ENCODE peak calls at places on chromosomes 13 and 19, in nine cellular contexts. E is CD4-positive, alpha-beta T cell; R is cardiac fibroblast; K is body of pancreas; C is mesothelial cell of epicardium; Z is cardiac muscle cell; T is A549; D is foreskin fibroblast; L is progenitor cell of endocrine pancreas. J is an unnamed sample.

GRCh38 chr13:98144501-98145350 is 1.8 kb downstream of the FARP1 start:
- DNase-seq in C (no peak), K (peak), Z (peak), T (no peak), L (no peak), R (peak), D (peak), E (no peak), J (peak)

GRCh38 chr19:2923510-2923909 is 21.3 kb downstream of the ZNF77 start:
- DNase-seq in Z (no peak), K (peak), T (no peak), D (peak), L (no peak), E (no peak), R (peak), C (no peak), J (peak)

GRCh38 chr13:113080901-113081521 is 24.6 kb upstream of the F7 start:
- DNase-seq in E (no peak), L (no peak), Z (peak), K (no peak), R (no peak), C (no peak), D (no peak), T (no peak), J (no peak)

GRCh38 chr19:53172892-53173291 is 14.0 kb upstream of the ZNF347 start:
- DNase-seq in L (no peak), D (peak), K (no peak), E (no peak), Z (no peak), R (peak), T (no peak), C (no peak), J (no peak)

GRCh38 chr19:49328741-49329140 is 3.8 kb upstream of the SLC6A16 start:
- DNase-seq in T (no peak), R (no peak), Z (no peak), E (no peak), C (no peak), K (no peak), L (no peak), D (no peak), J (no peak)

GRCh38 chr13:84433024-84433423 is 550.8 kb upstream of the SLITRK1 start:
- DNase-seq in R (peak), E (no peak), T (no peak), Z (no peak), K (no peak), D (peak), L (no peak), C (no peak), J (peak)

GRCh38 chr13:45482571-45483173 is 17.9 kb downstream of the COG3 start:
- DNase-seq in R (peak), E (no peak), C (no peak), K (no peak), T (no peak), Z (no peak), L (no peak), D (peak), J (peak)

GRCh38 chr19:31501427-31502195 is 152.4 kb upstream of the TSHZ3 start:
- DNase-seq in K (no peak), E (no peak), C (peak), T (no peak), L (no peak), R (no peak), Z (no peak), D (no peak), J (no peak)

GRCh38 chr13:97982286-97982685 is 28.8 kb downstream of the IPO5 start:
- DNase-seq in L (no peak), K (no peak), T (no peak), R (peak), Z (no peak), E (no peak), D (no peak), C (no peak), J (no peak)

GRCh38 chr13:48531416-48532145 is 1.3 kb downstream of the RCBTB2 start:
- DNase-seq in R (no peak), D (no peak), K (no peak), C (no peak), E (no peak), Z (no peak), T (no peak), L (no peak), J (no peak)

GRCh38 chr19:31545766-31546165 is 196.5 kb upstream of the TSHZ3 start:
- DNase-seq in C (no peak), T (no peak), E (no peak), L (no peak), K (no peak), D (no peak), R (no peak), Z (no peak), J (no peak)

GRCh38 chr19:30664358-30665058 is 292.3 kb downstream of the ZNF536 start:
- DNase-seq in C (no peak), K (peak), D (peak), T (no peak), R (peak), Z (peak), L (no peak), E (no peak), J (no peak)

GRCh38 chr19:57559008-57559403 is 657 bp downstream of the ZNF550 start:
- DNase-seq in E (no peak), R (peak), K (peak), C (peak), T (peak), D (peak), Z (peak), L (no peak), J (no peak)

GRCh38 chr19:50794778-50795664 is 4.8 kb downstream of the ACP4 start:
- DNase-seq in Z (no peak), D (peak), L (no peak), R (no peak), E (no peak), C (no peak), T (no peak), K (no peak), J (no peak)

GRCh38 chr13:25686831-25687495 is 315.2 kb downstream of the ATP8A2 start:
- DNase-seq in T (no peak), E (no peak), L (no peak), Z (no peak), C (no peak), K (no peak), D (no peak), R (no peak), J (no peak)

GRCh38 chr19:19304186-19304975 is 15.9 kb downstream of the SUGP1 start:
- DNase-seq in L (no peak), K (no peak), R (peak), C (no peak), D (no peak), Z (no peak), E (no peak), T (no peak), J (no peak)

GRCh38 chr13:62320129-62320724 is 904.6 kb upstream of the PCDH20 start:
- DNase-seq in L (no peak), C (no peak), D (peak), T (peak), R (peak), E (no peak), Z (peak), K (no peak), J (peak)

GRCh38 chr13:44710576-44710975 is 134.4 kb upstream of the TSC22D1 start:
- DNase-seq in T (peak), L (no peak), E (no peak), C (no peak), K (no peak), Z (no peak), R (peak), D (peak), J (peak)

GRCh38 chr19:17872251-17873001 is 681 bp downstream of the SLC5A5 start:
- DNase-seq in R (no peak), E (peak), T (no peak), L (no peak), Z (no peak), C (no peak), D (no peak), K (no peak), J (no peak)

GRCh38 chr13:29457299-29457698 is 138.2 kb downstream of the SLC7A1 start:
- DNase-seq in E (no peak), C (no peak), L (no peak), R (peak), Z (no peak), T (no peak), D (peak), K (no peak), J (peak)

GRCh38 chr13:28819748-28820098 is 416 bp upstream of the MTUS2 start:
- DNase-seq in L (peak), Z (peak), C (peak), E (peak), K (peak), R (peak), T (peak), D (peak), J (no peak)

GRCh38 chr19:40705362-40705651 is 11.4 kb downstream of the COQ8B start:
- DNase-seq in Z (no peak), L (no peak), K (no peak), D (no peak), E (no peak), C (no peak), R (peak), T (no peak), J (no peak)

GRCh38 chr13:71525004-71525403 is 342.0 kb downstream of the DACH1 start:
- DNase-seq in K (no peak), E (no peak), C (no peak), T (no peak), L (no peak), D (peak), R (no peak), Z (no peak), J (no peak)

GRCh38 chr19:21698215-21698614 is 69.2 kb downstream of the ZNF100 start:
- DNase-seq in K (no peak), R (peak), D (peak), C (no peak), T (no peak), E (no peak), Z (peak), L (no peak), J (peak)

GRCh38 chr13:83824561-83824960 is 57.7 kb downstream of the SLITRK1 start:
- DNase-seq in D (no peak), Z (no peak), T (no peak), C (no peak), K (no peak), R (no peak), L (no peak), E (no peak), J (no peak)

GRCh38 chr13:75437582-75438318 is 44.2 kb downstream of the TBC1D4 start:
- DNase-seq in R (peak), Z (peak), E (no peak), D (peak), T (no peak), C (no peak), K (no peak), L (no peak), J (peak)

GRCh38 chr13:75430618-75431209 is 51.3 kb downstream of the TBC1D4 start:
- DNase-seq in C (no peak), T (no peak), L (no peak), D (no peak), Z (no peak), K (no peak), R (no peak), E (no peak), J (no peak)

GRCh38 chr13:75432811-75433244 is 49.1 kb downstream of the TBC1D4 start:
- DNase-seq in K (no peak), T (no peak), C (no peak), E (no peak), R (no peak), D (no peak), L (no peak), Z (no peak), J (no peak)

GRCh38 chr13:75426421-75426820 is 55.5 kb downstream of the TBC1D4 start:
- DNase-seq in D (no peak), T (no peak), Z (no peak), L (no peak), C (no peak), R (no peak), K (no peak), E (no peak), J (no peak)

DNA sequence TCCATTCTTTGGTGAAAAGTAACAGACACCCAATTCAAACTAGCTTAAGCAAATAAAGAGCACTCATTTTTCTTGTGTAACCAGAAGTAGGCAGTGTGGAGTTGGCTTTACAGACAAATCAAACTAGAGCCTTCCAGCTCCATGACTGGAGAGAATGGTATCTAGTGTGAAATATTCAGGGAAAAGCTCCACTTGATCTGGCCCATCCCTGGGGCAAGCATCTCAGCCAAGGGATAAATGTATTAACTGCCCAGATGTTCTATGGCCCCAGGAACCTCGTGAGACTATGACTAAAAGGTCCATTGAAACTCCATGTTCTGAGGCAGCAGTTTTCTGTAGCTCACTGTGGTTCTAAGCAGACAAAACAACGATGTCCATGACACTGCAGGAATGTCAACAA is 49.9 kb downstream of the TBC1D4 start:
- DNase-seq in R (peak), E (no peak), K (no peak), L (no peak), C (no peak), Z (no peak), T (no peak), D (peak), J (peak)
- TF ChIP-seq CTCF in R (peak), E (no peak), K (no peak), L (no peak), C (no peak), Z (no peak), T (peak), D (peak), J (peak)

DNA sequence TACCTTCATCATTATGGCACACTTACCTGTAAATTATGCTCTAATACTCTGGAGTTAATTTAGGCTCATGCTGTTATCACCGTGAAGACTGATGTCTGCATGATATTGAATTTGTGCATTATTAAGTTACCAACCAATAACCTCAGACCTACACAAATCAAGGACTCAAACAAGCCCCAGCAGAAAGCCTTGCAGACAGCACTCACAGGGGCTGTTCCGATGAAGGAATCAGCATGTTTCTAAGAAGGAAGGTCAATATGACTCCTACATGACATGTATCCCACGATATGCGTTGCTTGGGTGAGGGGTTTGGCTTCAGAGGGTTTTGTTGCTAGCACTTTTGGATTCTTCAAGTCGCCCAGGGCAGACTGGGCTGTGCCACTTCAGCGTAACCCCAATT is 1071.2 kb upstream of the SLC10A2 start:
- DNase-seq in T (no peak), C (no peak), D (no peak), Z (no peak), L (no peak), R (no peak), E (no peak), K (no peak), J (no peak)
- TF ChIP-seq CTCF in T (no peak), C (no peak), D (no peak), Z (no peak), L (no peak), R (no peak), E (no peak), K (no peak), J (no peak)

GRCh38 chr19:47002106-47002766 is 17.4 kb upstream of the NPAS1 start:
- DNase-seq in E (no peak), T (no peak), L (no peak), C (no peak), R (no peak), K (no peak), D (no peak), Z (no peak), J (no peak)
- TF ChIP-seq CTCF in E (no peak), T (peak), L (no peak), C (no peak), R (no peak), K (no peak), D (no peak), Z (peak), J (no peak)

DNA sequence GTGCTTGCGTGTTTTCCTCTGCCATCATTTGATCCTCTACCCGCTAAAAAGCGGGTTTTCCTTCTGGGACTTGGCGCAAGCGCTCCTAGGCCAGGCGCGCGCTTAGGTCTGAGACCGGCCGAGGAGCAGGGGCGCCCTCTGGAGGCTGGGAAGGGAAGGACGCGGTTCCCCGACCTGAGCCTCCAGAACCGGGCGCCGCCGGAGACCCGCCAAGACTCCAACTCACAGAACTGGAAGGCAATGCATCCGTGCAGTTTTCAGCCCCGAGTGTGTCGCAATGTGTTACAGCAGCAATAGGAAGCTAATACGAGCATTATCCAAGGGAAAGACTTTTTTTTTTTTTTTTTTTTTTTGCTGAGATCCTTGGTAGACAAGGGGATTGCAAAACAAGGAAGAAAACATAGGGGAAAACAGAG is 190.9 kb downstream of the COL4A1 start:
- DNase-seq in K (peak), C (peak), T (peak), L (peak), D (peak), E (peak), Z (peak), R (peak), J (peak)
- TF ChIP-seq CTCF in K (peak), C (peak), T (peak), L (peak), D (peak), E (peak), Z (peak), R (peak), J (peak)